ENCODE peak calls at places on chromosomes 13 and 19, in four cellular contexts. Q is ovary, T is IMR-90, F is spleen. O is an unnamed sample.

GRCh38 chr13:51832471-51833152 is 12.4 kb downstream of the TMEM272 start:
- DNase-seq in Q (no peak), T (peak), F (no peak), O (peak)

GRCh38 chr19:10826846-10827245 is 9.2 kb downstream of the TMED1 start:
- DNase-seq in Q (no peak), T (no peak), F (peak), O (no peak)

GRCh38 chr19:11987405-11988231 is 22.8 kb downstream of the ZNF763 start:
- DNase-seq in Q (peak), T (peak), F (peak), O (peak)

GRCh38 chr13:22594041-22594440 is 586.7 kb upstream of the SGCG start:
- DNase-seq in Q (no peak), T (no peak), F (no peak), O (no peak)

GRCh38 chr13:40070357-40070756 is 414.9 kb downstream of the COG6 start:
- DNase-seq in Q (no peak), T (no peak), F (no peak), O (no peak)

GRCh38 chr13:62512194-62513141 is 1096.8 kb upstream of the PCDH20 start:
- DNase-seq in Q (no peak), T (peak), F (no peak), O (peak)

GRCh38 chr13:109389892-109390345 is 396.5 kb downstream of the IRS2 start:
- DNase-seq in Q (no peak), T (peak), F (no peak), O (no peak)

GRCh38 chr19:1244693-1245451 is 3.3 kb downstream of the ATP5F1D start:
- DNase-seq in Q (peak), T (no peak), F (peak), O (no peak)

GRCh38 chr13:68509734-68510621 is 1279.8 kb upstream of the PCDH9 start:
- DNase-seq in Q (no peak), T (no peak), F (no peak), O (no peak)

GRCh38 chr13:42380420-42381164 is 108.6 kb downstream of the AKAP11 start:
- DNase-seq in Q (no peak), T (no peak), F (peak), O (no peak)

GRCh38 chr19:31517466-31518180 is 168.4 kb upstream of the TSHZ3 start:
- DNase-seq in Q (no peak), T (no peak), F (no peak), O (no peak)

GRCh38 chr13:31436478-31436877 is 236.7 kb downstream of the B3GLCT start:
- DNase-seq in Q (no peak), T (no peak), F (no peak), O (no peak)

GRCh38 chr13:97249093-97249787 is 27.1 kb downstream of the MBNL2 start:
- DNase-seq in Q (no peak), T (no peak), F (no peak), O (no peak)

GRCh38 chr19:18434411-18435184 is 3.3 kb downstream of the ISYNA1 start:
- DNase-seq in Q (peak), T (no peak), F (no peak), O (no peak)

GRCh38 chr13:107210216-107211010 is 642.5 kb upstream of the ARGLU1 start:
- DNase-seq in Q (no peak), T (peak), F (no peak), O (no peak)

GRCh38 chr13:86572115-86572514 is 772.9 kb upstream of the SLITRK6 start:
- DNase-seq in Q (no peak), T (peak), F (no peak), O (no peak)

GRCh38 chr13:44719857-44720671 is 143.9 kb upstream of the TSC22D1 start:
- DNase-seq in Q (no peak), T (peak), F (no peak), O (no peak)

GRCh38 chr13:29698106-29698505 is 102.6 kb upstream of the SLC7A1 start:
- DNase-seq in Q (no peak), T (no peak), F (no peak), O (no peak)

GRCh38 chr19:40663712-40664692 is 26.4 kb downstream of the NUMBL start:
- DNase-seq in Q (peak), T (peak), F (peak), O (peak)
- TF ChIP-seq POLR2A in Q (no peak), T (peak), F (no peak), O (peak)

GRCh38 chr19:42283248-42284065 is 14.4 kb downstream of the CIC start:
- DNase-seq in Q (peak), T (peak), F (peak), O (peak)

GRCh38 chr19:42285546-42285945 is 16.4 kb upstream of the PRR19 start:
- DNase-seq in Q (peak), T (no peak), F (peak), O (no peak)

GRCh38 chr19:42285988-42286348 is 16.0 kb upstream of the PRR19 start:
- DNase-seq in Q (no peak), T (no peak), F (peak), O (no peak)

GRCh38 chr19:42284066-42284501 is 15.0 kb downstream of the CIC start:
- DNase-seq in Q (peak), T (peak), F (peak), O (peak)

GRCh38 chr19:42284641-42285341 is 15.7 kb downstream of the CIC start:
- DNase-seq in Q (peak), T (no peak), F (peak), O (no peak)
- TF ChIP-seq POLR2A in Q (no peak), T (no peak), F (no peak), O (no peak)

GRCh38 chr19:33080761-33081681 is at the start of gene GPATCH1:
- DNase-seq in Q (peak), T (peak), F (peak), O (peak)
- TF ChIP-seq POLR2A in Q (peak), T (no peak), F (no peak), O (peak)

DNA sequence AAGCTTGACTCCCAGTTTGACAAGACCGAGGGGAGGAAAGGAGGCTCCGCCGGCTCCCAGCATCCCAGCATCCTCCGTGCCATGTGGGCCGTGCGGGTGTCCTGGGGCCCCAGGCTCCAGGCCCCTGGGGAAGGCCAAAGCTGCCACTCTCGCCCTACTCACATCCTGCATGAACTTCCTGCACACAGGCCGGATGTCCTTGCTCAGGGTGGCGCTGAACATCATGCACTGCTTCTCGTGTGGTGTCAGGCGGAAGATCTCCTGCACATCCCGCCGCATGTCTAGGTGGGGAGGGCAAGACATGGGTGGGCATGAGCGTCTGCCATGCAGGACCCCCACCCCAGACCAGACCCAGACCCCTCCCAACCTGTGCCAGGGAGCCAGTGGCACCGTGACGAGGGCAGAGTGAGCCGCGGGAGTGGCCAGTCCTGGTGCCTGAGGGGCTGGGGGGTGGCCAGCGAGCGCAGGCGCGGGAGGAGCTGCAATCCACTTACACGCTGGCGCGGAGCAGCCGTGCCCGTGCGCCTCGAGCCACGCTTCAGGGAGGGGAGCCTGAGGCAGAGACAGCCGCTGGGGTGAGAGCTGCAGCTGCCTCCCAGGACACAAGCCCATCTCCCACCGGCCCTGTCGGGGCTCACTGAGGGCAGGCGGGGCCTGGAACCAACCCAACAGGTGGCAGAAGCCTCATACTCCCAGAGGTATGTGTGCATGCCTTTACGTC is 8.9 kb downstream of the DDX39A start:
- DNase-seq in Q (no peak), T (no peak), F (peak), O (no peak)
- TF ChIP-seq POLR2A in Q (no peak), T (no peak), F (no peak), O (no peak)

GRCh38 chr19:38453596-38453995 is 20.1 kb downstream of the RYR1 start:
- DNase-seq in Q (no peak), T (no peak), F (no peak), O (no peak)
- TF ChIP-seq POLR2A in Q (no peak), T (no peak), F (no peak), O (no peak)

GRCh38 chr13:113506025-113506685 is 15.6 kb upstream of the DCUN1D2 start:
- DNase-seq in Q (no peak), T (no peak), F (no peak), O (peak)
- TF ChIP-seq POLR2A in Q (no peak), T (no peak), F (no peak), O (no peak)

GRCh38 chr19:16449330-16449961 is 22.3 kb downstream of the EPS15L1 start:
- DNase-seq in Q (no peak), T (peak), F (no peak), O (peak)

GRCh38 chr19:16446108-16447014 is 25.4 kb downstream of the EPS15L1 start:
- DNase-seq in Q (no peak), T (peak), F (peak), O (no peak)

GRCh38 chr19:16445238-16446107 is 26.3 kb downstream of the EPS15L1 start:
- DNase-seq in Q (no peak), T (peak), F (peak), O (no peak)

GRCh38 chr19:16444273-16444597 is 27.5 kb downstream of the EPS15L1 start:
- DNase-seq in Q (no peak), T (no peak), F (no peak), O (no peak)

GRCh38 chr19:16447015-16447384 is 24.8 kb downstream of the EPS15L1 start:
- DNase-seq in Q (peak), T (peak), F (peak), O (peak)
- TF ChIP-seq POLR2A in Q (no peak), T (no peak), F (no peak), O (peak)

GRCh38 chr19:4402171-4403004 is at the start of gene CHAF1A:
- DNase-seq in Q (peak), T (peak), F (peak), O (peak)
- TF ChIP-seq POLR2A in Q (peak), T (peak), F (no peak), O (peak)

DNA sequence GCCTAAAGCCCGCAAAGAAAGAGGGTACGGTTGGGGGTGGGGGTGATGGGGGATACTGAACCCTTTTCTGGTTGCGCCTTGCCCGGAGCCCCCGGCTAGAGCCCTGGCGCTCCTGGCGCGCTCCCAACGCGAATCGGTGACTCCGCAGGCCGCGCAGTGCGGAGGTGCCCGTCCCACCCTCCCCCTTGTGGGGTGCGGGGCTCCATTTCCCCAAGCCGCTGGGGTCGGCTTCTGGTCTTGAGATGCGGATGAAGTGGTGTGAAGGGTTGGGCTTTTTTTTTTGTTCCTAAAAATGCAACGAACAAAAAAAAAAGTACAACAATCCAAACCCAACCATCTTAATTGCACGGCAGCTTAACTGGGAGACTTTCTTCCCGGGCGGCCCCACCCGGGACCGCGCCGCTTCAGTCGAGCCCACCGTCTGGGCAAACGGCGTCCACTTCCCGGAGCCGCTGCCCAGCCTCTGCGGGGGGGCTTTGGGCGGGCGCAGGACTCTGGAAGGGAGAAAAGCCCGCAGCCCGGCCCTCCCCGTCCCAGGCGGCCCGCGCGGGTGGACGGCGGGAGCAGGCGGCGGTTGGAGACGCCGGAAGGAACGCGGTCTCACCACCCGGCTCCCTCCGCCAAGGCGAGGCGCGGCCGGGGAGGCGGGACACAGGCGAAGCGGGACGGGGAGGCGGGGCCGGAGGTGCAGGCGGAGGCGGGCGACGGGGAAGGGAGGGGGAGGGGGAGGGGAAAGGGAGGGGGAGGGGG is 501 bp upstream of the TRIM13 start:
- DNase-seq in Q (peak), T (peak), F (peak), O (peak)
- TF ChIP-seq POLR2A in Q (peak), T (peak), F (peak), O (peak)

DNA sequence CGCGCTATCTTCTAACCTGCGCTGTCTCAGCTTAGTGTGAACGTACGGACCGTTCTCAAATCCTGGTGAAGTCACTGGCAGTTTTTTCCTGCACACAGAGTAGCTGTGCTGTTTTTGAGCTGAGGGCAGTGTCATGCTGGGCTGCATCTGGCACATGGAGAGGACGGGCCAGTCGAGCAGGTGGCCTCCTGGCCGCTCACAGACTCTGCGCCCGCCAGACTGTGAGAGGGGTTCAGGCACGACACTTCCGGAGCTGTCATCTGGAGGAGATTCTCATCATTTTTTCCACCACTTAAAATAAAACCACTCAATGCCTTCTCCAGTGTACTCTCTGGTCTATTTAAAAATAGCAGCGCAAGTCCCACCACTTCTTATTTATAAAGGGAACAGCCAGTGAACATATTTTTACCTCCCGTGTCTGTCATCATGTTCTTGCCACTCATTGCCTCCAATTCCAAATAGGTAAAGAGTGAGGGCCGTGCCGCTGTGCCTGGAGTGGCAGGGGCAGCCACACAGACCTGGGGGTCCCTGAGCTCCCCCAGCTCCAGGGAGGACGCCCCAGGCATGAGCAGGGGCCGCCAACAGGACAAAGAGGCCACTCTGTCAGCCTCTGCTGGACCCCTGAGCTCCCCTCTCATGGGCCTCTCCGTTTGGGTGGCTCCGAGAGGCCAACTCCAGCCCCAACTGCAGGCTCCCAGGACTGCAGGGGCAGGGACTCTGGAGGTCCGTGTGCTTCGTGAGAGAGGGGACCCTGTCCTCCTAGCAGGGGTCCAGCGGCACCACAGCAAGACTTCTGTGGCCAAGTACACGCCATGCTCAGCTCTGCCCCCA is 36.9 kb upstream of the GRTP1 start:
- DNase-seq in Q (no peak), T (no peak), F (no peak), O (no peak)
- TF ChIP-seq POLR2A in Q (no peak), T (no peak), F (no peak), O (no peak)